ENCODE peak calls at places on chromosomes 13 and 19, in seven cellular contexts. F, J, G, I, X, Y and O are unnamed samples.

GRCh38 chr13:36382030-36382429 is 35.8 kb upstream of the SPART start:
- DNase-seq in F (no peak), X (no peak), J (no peak), I (no peak), G (peak), Y (no peak), O (no peak)

GRCh38 chr13:101127741-101128353 is 288.5 kb downstream of the NALCN start:
- DNase-seq in G (peak), F (no peak), Y (no peak), I (no peak), J (peak), X (no peak), O (no peak)

GRCh38 chr13:34430294-34430693 is 511.8 kb upstream of the NBEA start:
- DNase-seq in G (no peak), I (no peak), X (no peak), F (no peak), J (no peak), Y (no peak), O (no peak)

GRCh38 chr13:29905845-29906244 is 55.4 kb upstream of the UBL3 start:
- DNase-seq in X (no peak), Y (no peak), J (no peak), I (peak), G (peak), F (no peak), O (peak)

GRCh38 chr19:2602391-2603181 is 99.9 kb downstream of the GNG7 start:
- DNase-seq in X (peak), F (no peak), J (no peak), G (peak), Y (peak), I (peak), O (peak)

GRCh38 chr13:28423010-28423409 is 71.9 kb downstream of the FLT1 start:
- DNase-seq in F (no peak), J (no peak), G (no peak), X (no peak), I (peak), Y (no peak), O (peak)

GRCh38 chr19:50547385-50548190 is 20.6 kb downstream of the LRRC4B start:
- DNase-seq in Y (no peak), J (no peak), I (no peak), F (no peak), X (no peak), G (no peak), O (no peak)

GRCh38 chr13:51455532-51455931 is 2.7 kb upstream of the INTS6 start:
- DNase-seq in I (no peak), F (no peak), J (no peak), G (no peak), X (no peak), Y (no peak), O (no peak)

GRCh38 chr19:48405850-48406249 is 12.4 kb downstream of the GRIN2D start:
- DNase-seq in Y (no peak), I (no peak), J (no peak), X (no peak), F (no peak), G (no peak), O (no peak)

GRCh38 chr13:80577951-80578670 is 237.2 kb upstream of the SPRY2 start:
- DNase-seq in I (peak), F (no peak), X (no peak), Y (no peak), J (no peak), G (no peak), O (no peak)

GRCh38 chr13:23570931-23571330 is 719 bp downstream of the TNFRSF19 start:
- DNase-seq in Y (no peak), G (no peak), J (peak), I (no peak), F (no peak), X (no peak), O (no peak)

GRCh38 chr13:86810385-86810784 is 860.8 kb upstream of the SLITRK5 start:
- DNase-seq in F (no peak), J (no peak), G (no peak), Y (no peak), I (no peak), X (no peak), O (no peak)

GRCh38 chr19:4197625-4198466 is 15.4 kb downstream of the ANKRD24 start:
- DNase-seq in I (no peak), Y (no peak), F (no peak), J (no peak), G (no peak), X (no peak), O (no peak)

GRCh38 chr19:33825556-33825955 is 28.9 kb downstream of the KCTD15 start:
- DNase-seq in J (no peak), X (no peak), F (no peak), I (no peak), Y (no peak), G (no peak), O (no peak)

GRCh38 chr19:2083174-2083854 is 12.8 kb downstream of the MOB3A start:
- DNase-seq in F (peak), Y (no peak), G (no peak), X (no peak), J (no peak), I (no peak), O (peak)

GRCh38 chr19:13827656-13828055 is 32.4 kb downstream of the ZSWIM4 start:
- DNase-seq in Y (no peak), G (no peak), I (no peak), X (no peak), J (no peak), F (no peak), O (no peak)

GRCh38 chr19:12783226-12783848 is 7.9 kb upstream of the JUNB start:
- DNase-seq in X (no peak), F (no peak), Y (no peak), G (no peak), J (no peak), I (no peak), O (no peak)

GRCh38 chr19:48424694-48425219 is 21.0 kb upstream of the GRWD1 start:
- DNase-seq in Y (no peak), G (peak), X (no peak), J (no peak), F (no peak), I (peak), O (no peak)

GRCh38 chr19:40783711-40784110 is 5.7 kb downstream of the RAB4B start:
- DNase-seq in X (no peak), J (no peak), I (no peak), G (no peak), Y (no peak), F (no peak), O (no peak)

GRCh38 chr13:28613562-28613961 is 45.4 kb upstream of the POMP start:
- DNase-seq in F (no peak), I (no peak), J (no peak), X (no peak), Y (no peak), G (no peak), O (no peak)

GRCh38 chr13:50080158-50080855 is 65.1 kb downstream of the KCNRG start:
- DNase-seq in Y (no peak), I (peak), F (peak), G (peak), X (no peak), J (peak), O (peak)

GRCh38 chr19:4638330-4638729 is 986 bp upstream of the TNFAIP8L1 start:
- DNase-seq in J (no peak), G (no peak), X (no peak), Y (no peak), F (no peak), I (no peak), O (no peak)

GRCh38 chr13:73060251-73061160 is 1.7 kb downstream of the KLF5 start:
- DNase-seq in G (peak), F (no peak), I (no peak), X (no peak), Y (no peak), J (peak), O (no peak)

GRCh38 chr19:46460981-46461380 is 10.4 kb downstream of the PNMA8A start:
- DNase-seq in Y (no peak), F (no peak), G (no peak), I (no peak), J (no peak), X (no peak), O (no peak)

GRCh38 chr13:50989476-50989875 is 79.9 kb downstream of the RNASEH2B start:
- DNase-seq in J (peak), F (no peak), X (no peak), I (peak), Y (no peak), G (no peak), O (no peak)

GRCh38 chr19:42042455-42043170 is 27.4 kb downstream of the GRIK5 start:
- DNase-seq in F (no peak), G (no peak), I (no peak), X (no peak), Y (no peak), J (no peak), O (no peak)

GRCh38 chr19:53608381-53608780 is 23.4 kb upstream of the DPRX start:
- DNase-seq in G (no peak), F (no peak), X (no peak), Y (no peak), J (no peak), I (no peak), O (no peak)

GRCh38 chr13:32897296-32897695 is 118.9 kb upstream of the KL start:
- DNase-seq in J (no peak), Y (no peak), I (no peak), G (peak), F (no peak), X (no peak), O (no peak)